ENCODE peak calls at places on chromosomes 2 and 18, in seven cellular contexts. T is WERI-Rb-1, N is breast epithelium, W is AG09309, U is IMR-90, R is neural progenitor cell, B is fibroblast of mammary gland. L is an unnamed sample.

GRCh38 chr2:37616674-37616999 is 54.8 kb downstream of the CDC42EP3 start:
- DNase-seq in T (no peak), N (no peak), W (peak; percentile 80), U (peak; percentile 92), R (peak; percentile 2), B (peak; percentile 78), L (no peak)

GRCh38 chr2:167380555-167380954 is 492.3 kb downstream of the XIRP2 start:
- DNase-seq in T (no peak), N (no peak), W (no peak), U (no peak), R (no peak), B (peak; percentile 43), L (no peak)

GRCh38 chr2:157777425-157777824 is 98.7 kb downstream of the ACVR1 start:
- DNase-seq in T (peak; percentile 27), N (no peak), W (peak; percentile 11), U (peak; percentile 69), R (peak; percentile 38), B (peak; percentile 71), L (no peak)

GRCh38 chr2:134491796-134492441 is 226.9 kb downstream of the TMEM163 start:
- DNase-seq in T (peak; percentile 53), N (no peak), W (no peak), U (no peak), R (no peak), B (no peak), L (no peak)

GRCh38 chr2:224196789-224197188 is 157.7 kb upstream of the SERPINE2 start:
- DNase-seq in T (no peak), N (no peak), W (no peak), U (no peak), R (no peak), B (peak; percentile 35), L (no peak)

GRCh38 chr18:36627616-36628015 is 201.2 kb downstream of the TPGS2 start:
- DNase-seq in T (no peak), N (no peak), W (no peak), U (no peak), R (no peak), B (peak; percentile 5), L (no peak)

GRCh38 chr18:42614619-42615293 is 500.7 kb downstream of the RIT2 start:
- DNase-seq in T (peak; percentile 14), N (no peak), W (no peak), U (no peak), R (no peak), B (peak; percentile 4), L (no peak)

GRCh38 chr18:23386317-23386716 is 66.8 kb upstream of the RIOK3 start:
- DNase-seq in T (peak; percentile 22), N (no peak), W (no peak), U (no peak), R (no peak), B (no peak), L (no peak)

GRCh38 chr2:64405476-64406406 is 48.2 kb upstream of the LGALSL start:
- DNase-seq in T (no peak), N (no peak), W (peak; percentile 46), U (peak; percentile 56), R (no peak), B (peak; percentile 97), L (no peak)

GRCh38 chr2:191345788-191346187 is 100.6 kb downstream of the MYO1B start:
- DNase-seq in T (no peak), N (no peak), W (no peak), U (peak; percentile 68), R (no peak), B (peak; percentile 42), L (no peak)

GRCh38 chr2:208175843-208176160 is 12.4 kb upstream of the CRYGA start:
- DNase-seq in T (no peak), N (no peak), W (no peak), U (no peak), R (no peak), B (no peak), L (no peak)

GRCh38 chr18:50819027-50819726 is 639 bp downstream of the MRO start:
- DNase-seq in T (peak; percentile 49), N (no peak), W (no peak), U (no peak), R (peak; percentile 66), B (peak; percentile 11), L (peak; percentile 81)

GRCh38 chr2:199543606-199544172 is 86.0 kb upstream of the SATB2 start:
- DNase-seq in T (no peak), N (no peak), W (no peak), U (no peak), R (no peak), B (no peak), L (no peak)

GRCh38 chr2:100630473-100630977 is 67.7 kb downstream of the PDCL3 start:
- DNase-seq in T (no peak), N (no peak), W (no peak), U (no peak), R (no peak), B (no peak), L (no peak)

GRCh38 chr18:58657081-58657480 is 14.2 kb upstream of the MALT1 start:
- DNase-seq in T (no peak), N (no peak), W (no peak), U (no peak), R (no peak), B (no peak), L (no peak)

GRCh38 chr2:127046579-127046978 is 60.4 kb downstream of the BIN1 start:
- DNase-seq in T (no peak), N (no peak), W (no peak), U (no peak), R (no peak), B (no peak), L (no peak)

GRCh38 chr2:68463287-68463877 is 3.7 kb downstream of the FBXO48 start:
- DNase-seq in T (no peak), N (no peak), W (no peak), U (peak; percentile 71), R (peak; percentile 69), B (peak; percentile 67), L (no peak)

GRCh38 chr2:156192468-156192867 is 140.1 kb downstream of the NR4A2 start:
- DNase-seq in T (no peak), N (no peak), W (no peak), U (no peak), R (no peak), B (peak; percentile 7), L (no peak)

GRCh38 chr2:68185541-68186164 is 28.0 kb downstream of the PNO1 start:
- DNase-seq in T (peak; percentile 74), N (no peak), W (no peak), U (peak; percentile 34), R (peak; percentile 82), B (peak; percentile 60), L (no peak)

GRCh38 chr2:2850891-2851290 is 519.8 kb upstream of the MYT1L start:
- DNase-seq in T (no peak), N (no peak), W (no peak), U (no peak), R (no peak), B (no peak), L (peak; percentile 36)

GRCh38 chr2:129737660-129738527 is 241.6 kb upstream of the RAB6C start:
- DNase-seq in T (no peak), N (no peak), W (no peak), U (no peak), R (no peak), B (no peak), L (no peak)

GRCh38 chr2:111898703-111899514 is 502 bp downstream of the MERTK start:
- DNase-seq in T (no peak), N (no peak), W (no peak), U (no peak), R (peak; percentile 68), B (no peak), L (no peak)

GRCh38 chr2:188456114-188456909 is 164.6 kb downstream of the GULP1 start:
- DNase-seq in T (peak; percentile 26), N (no peak), W (no peak), U (no peak), R (peak; percentile 19), B (peak; percentile 10), L (no peak)

GRCh38 chr2:169716229-169716886 is 17.3 kb upstream of the KLHL23 start:
- DNase-seq in T (peak; percentile 28), N (no peak), W (peak; percentile 23), U (peak; percentile 83), R (no peak), B (peak; percentile 91), L (no peak)

GRCh38 chr2:234493117-234493516 is 3.8 kb downstream of the ARL4C start:
- DNase-seq in T (no peak), N (no peak), W (no peak), U (no peak), R (peak; percentile 17), B (no peak), L (no peak)

GRCh38 chr2:234491897-234492296 is 5.0 kb downstream of the ARL4C start:
- DNase-seq in T (no peak), N (no peak), W (no peak), U (no peak), R (no peak), B (no peak), L (no peak)

GRCh38 chr2:234494361-234495075 is 2.4 kb downstream of the ARL4C start:
- DNase-seq in T (no peak), N (no peak), W (no peak), U (peak; percentile 66), R (peak; percentile 84), B (no peak), L (no peak)

GRCh38 chr2:234491281-234491680 is 5.6 kb downstream of the ARL4C start:
- DNase-seq in T (no peak), N (no peak), W (no peak), U (no peak), R (no peak), B (no peak), L (no peak)

DNA sequence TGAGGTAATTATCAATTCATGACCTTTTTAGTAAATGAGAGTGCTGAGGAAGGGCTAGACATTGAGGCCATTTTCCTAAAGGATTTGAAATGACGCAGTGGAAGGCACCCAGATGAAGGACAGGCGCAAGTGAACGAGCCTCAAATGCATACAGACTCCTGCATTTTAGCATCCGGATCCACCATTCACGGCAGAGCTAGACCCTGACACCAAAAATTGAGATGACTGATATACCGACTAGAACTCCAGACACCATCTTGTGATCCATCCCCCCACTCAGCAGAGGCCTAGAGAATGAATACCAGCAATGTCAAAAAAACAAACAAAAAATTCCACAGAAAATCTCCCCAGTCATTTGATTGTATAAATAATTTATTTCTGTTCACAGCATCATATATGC is 4.2 kb downstream of the ARL4C start:
- DNase-seq in T (no peak), N (no peak), W (no peak), U (no peak), R (no peak), B (no peak), L (no peak)
- H3K4me3 ChIP-seq in T (no peak overlapping the region), N (peak overlapping the region; percentile 72), W (no peak overlapping the region), U (no peak overlapping the region), R (peak overlapping the region; percentile 97), B (no peak overlapping the region), L (peak overlapping the region; percentile 82)

GRCh38 chr2:195498176-195498575 is 158.8 kb upstream of the SLC39A10 start:
- DNase-seq in T (peak; percentile 23), N (no peak), W (no peak), U (peak; percentile 30), R (peak; percentile 60), B (peak; percentile 51), L (no peak)
- TF ChIP-seq CTCF in T (no peak), N (no peak), W (peak; percentile 23), U (peak; percentile 29), R (peak; percentile 58), B (peak; percentile 39), L (peak; percentile 44)

GRCh38 chr2:28582595-28582994 is 86.7 kb downstream of the PLB1 start:
- DNase-seq in T (no peak), N (no peak), W (no peak), U (no peak), R (no peak), B (no peak), L (no peak)
- H3K4me3 ChIP-seq in T (no peak overlapping the region), N (no peak overlapping the region), W (no peak overlapping the region), U (no peak overlapping the region), R (no peak overlapping the region), B (no peak overlapping the region), L (no peak overlapping the region)

GRCh38 chr2:159307942-159308341 is 21.4 kb upstream of the WDSUB1 start:
- DNase-seq in T (no peak), N (no peak), W (no peak), U (no peak), R (no peak), B (no peak), L (no peak)
- TF ChIP-seq CTCF in T (no peak), N (no peak), W (no peak), U (no peak), R (no peak), B (no peak), L (no peak)